ENCODE peak calls at places on chromosomes 16 and 17, in ten cellular contexts. J is memory B cell; D is neural crest cell; A is fibroblast of the aortic adventitia; F is NCI-H187 treated with DMSO at 0.1 percent for 48 hours; T is activated CD4-positive, alpha-beta T cell treated with anti-CD3 and anti-CD28 coated beads for 48 hours; L is left cardiac atrium; H is activated gamma-delta T cell treated with Interleukin-2 at 50 U/mL for 16 hours; R is fibroblast of lung; E is activated T-cell treated with anti-CD3 and anti-CD28 coated beads, Interleukin-2, amount 50 U/mL, for 24 hours. X is an unnamed sample.

GRCh38 chr17:34579979-34580684 is 750 bp downstream of the TMEM132E start:
- DNase-seq in J (no peak), D (no peak), A (peak), F (no peak), T (peak), L (peak), H (no peak), R (no peak), E (peak), X (no peak)

GRCh38 chr17:46935658-46936266 is 12.8 kb downstream of the GOSR2 start:
- DNase-seq in J (no peak), D (no peak), A (peak), F (no peak), T (no peak), L (peak), H (no peak), R (peak), E (no peak), X (peak)

GRCh38 chr16:85231959-85232358 is 119.7 kb upstream of the CIBAR2 start:
- DNase-seq in J (no peak), D (no peak), A (peak), F (no peak), T (no peak), L (peak), H (no peak), R (no peak), E (no peak), X (no peak)

GRCh38 chr16:64417711-64418227 is 704.1 kb downstream of the CDH11 start:
- DNase-seq in J (no peak), D (no peak), A (peak), F (no peak), T (no peak), L (no peak), H (no peak), R (peak), E (no peak), X (no peak)

GRCh38 chr17:56988901-56989572 is 11.1 kb downstream of the SCPEP1 start:
- DNase-seq in J (no peak), D (no peak), A (no peak), F (no peak), T (no peak), L (no peak), H (no peak), R (no peak), E (no peak), X (no peak)

GRCh38 chr16:85334718-85335583 is 222.7 kb upstream of the CIBAR2 start:
- DNase-seq in J (no peak), D (peak), A (no peak), F (no peak), T (peak), L (peak), H (peak), R (peak), E (peak), X (no peak)

GRCh38 chr17:973053-973452 is 6.5 kb downstream of the NXN start:
- DNase-seq in J (no peak), D (no peak), A (no peak), F (no peak), T (no peak), L (no peak), H (no peak), R (peak), E (no peak), X (no peak)

GRCh38 chr16:22764662-22765302 is 49.2 kb upstream of the HS3ST2 start:
- DNase-seq in J (no peak), D (no peak), A (no peak), F (no peak), T (no peak), L (no peak), H (no peak), R (no peak), E (no peak), X (no peak)

GRCh38 chr17:77844681-77845080 is 113.8 kb upstream of the TNRC6C start:
- DNase-seq in J (no peak), D (no peak), A (no peak), F (no peak), T (no peak), L (peak), H (no peak), R (no peak), E (no peak), X (no peak)

GRCh38 chr17:82126479-82127314 is 28.7 kb upstream of the FASN start:
- DNase-seq in J (no peak), D (no peak), A (no peak), F (no peak), T (peak), L (no peak), H (peak), R (no peak), E (peak), X (no peak)

GRCh38 chr17:143785-144281 is 6.5 kb downstream of the SCGB1C2 start:
- DNase-seq in J (peak), D (peak), A (peak), F (no peak), T (peak), L (peak), H (peak), R (peak), E (peak), X (peak)

GRCh38 chr17:27976331-27976730 is 66.1 kb upstream of the NLK start:
- DNase-seq in J (no peak), D (no peak), A (no peak), F (no peak), T (no peak), L (no peak), H (no peak), R (peak), E (no peak), X (no peak)

GRCh38 chr17:50345443-50346312 is at the start of gene XYLT2:
- DNase-seq in J (peak), D (peak), A (peak), F (no peak), T (peak), L (peak), H (peak), R (peak), E (peak), X (peak)

GRCh38 chr17:57561072-57561861 is 183.8 kb downstream of the CCDC182 start:
- DNase-seq in J (no peak), D (no peak), A (no peak), F (no peak), T (no peak), L (no peak), H (no peak), R (no peak), E (no peak), X (no peak)

GRCh38 chr16:89337965-89338364 is 120.5 kb downstream of the ZNF778 start:
- DNase-seq in J (no peak), D (no peak), A (no peak), F (no peak), T (no peak), L (peak), H (no peak), R (no peak), E (no peak), X (no peak)

GRCh38 chr16:64586756-64587155 is 535.1 kb downstream of the CDH11 start:
- DNase-seq in J (no peak), D (no peak), A (no peak), F (no peak), T (no peak), L (no peak), H (no peak), R (no peak), E (no peak), X (no peak)

GRCh38 chr17:28807925-28808641 is 34.5 kb downstream of the FAM222B start:
- DNase-seq in J (no peak), D (no peak), A (peak), F (no peak), T (no peak), L (no peak), H (no peak), R (peak), E (no peak), X (no peak)

GRCh38 chr16:14539631-14540030 is 90.4 kb downstream of the PARN start:
- DNase-seq in J (no peak), D (no peak), A (no peak), F (no peak), T (no peak), L (no peak), H (no peak), R (peak), E (no peak), X (no peak)

GRCh38 chr17:28282596-28282995 is 36.4 kb upstream of the TMEM97 start:
- DNase-seq in J (no peak), D (no peak), A (peak), F (no peak), T (no peak), L (no peak), H (no peak), R (peak), E (no peak), X (no peak)

GRCh38 chr17:4751925-4752324 is 12.2 kb upstream of the CXCL16 start:
- DNase-seq in J (no peak), D (no peak), A (peak), F (no peak), T (no peak), L (no peak), H (no peak), R (no peak), E (no peak), X (no peak)

GRCh38 chr17:79630821-79631639 is 20.2 kb upstream of the RBFOX3 start:
- DNase-seq in J (no peak), D (no peak), A (no peak), F (no peak), T (no peak), L (peak), H (peak), R (no peak), E (peak), X (no peak)

GRCh38 chr16:86955136-86955890 is 361.9 kb downstream of the C16orf95 start:
- DNase-seq in J (no peak), D (no peak), A (no peak), F (no peak), T (no peak), L (no peak), H (no peak), R (no peak), E (no peak), X (no peak)

GRCh38 chr16:57964157-57964700 is 6.7 kb downstream of the CNGB1 start:
- DNase-seq in J (no peak), D (no peak), A (no peak), F (no peak), T (no peak), L (no peak), H (no peak), R (no peak), E (no peak), X (no peak)

GRCh38 chr17:11644265-11645212 is 46.3 kb downstream of the DNAH9 start:
- DNase-seq in J (peak), D (peak), A (peak), F (no peak), T (peak), L (peak), H (no peak), R (peak), E (peak), X (no peak)

GRCh38 chr17:36665417-36665816 is 64.0 kb downstream of the MRM1 start:
- DNase-seq in J (no peak), D (no peak), A (no peak), F (no peak), T (no peak), L (no peak), H (no peak), R (peak), E (no peak), X (no peak)

X was measured in upper lobe of left lung.